ENCODE peak calls at places on chromosomes 6 and 20, in five cellular contexts. I is fibroblast of lung, V is nephron progenitor cell, C is chondrocyte, J is ovary. U is an unnamed sample.
A peak's percentile ranks its signal among the peaks of the same experiment; 100 is the strongest.

GRCh38 chr20:24048014-24048611 is 59.5 kb upstream of the GGTLC1 start:
- DNase-seq in J (no peak), V (no peak), I (no peak), C (no peak), U (no peak)

GRCh38 chr6:14031516-14031915 is 86.1 kb upstream of the CD83 start:
- DNase-seq in J (no peak), V (no peak), I (peak; percentile 61), C (no peak), U (no peak)

GRCh38 chr20:64111841-64112641 is 4.7 kb upstream of the NPBWR2 start:
- DNase-seq in C (no peak), I (no peak), J (no peak), V (no peak), U (peak; percentile 33)

GRCh38 chr6:11812439-11812838 is 33.8 kb upstream of the ADTRP start:
- DNase-seq in C (no peak), I (no peak), J (no peak), V (no peak), U (no peak)

GRCh38 chr6:364609-365540 is 26.7 kb upstream of the IRF4 start:
- DNase-seq in J (no peak), I (no peak), C (peak; percentile 79), V (peak; percentile 34), U (no peak)

GRCh38 chr6:169620171-169621125 is 81.4 kb downstream of the WDR27 start:
- DNase-seq in C (no peak), V (no peak), I (peak; percentile 83), J (no peak), U (no peak)

GRCh38 chr6:119129148-119129967 is 50.9 kb upstream of the FAM184A start:
- DNase-seq in V (peak; percentile 15), C (no peak), J (no peak), I (peak; percentile 68), U (no peak)

GRCh38 chr6:90184334-90185298 is 112.0 kb downstream of the BACH2 start:
- DNase-seq in J (no peak), I (peak; percentile 84), C (no peak), V (no peak), U (no peak)

GRCh38 chr6:15399651-15400470 is 154.0 kb downstream of the JARID2 start:
- DNase-seq in I (peak; percentile 79), C (no peak), J (peak; percentile 83), V (peak; percentile 60), U (no peak)

GRCh38 chr20:23641936-23642751 is 4.4 kb upstream of the CST3 start:
- DNase-seq in J (no peak), I (peak; percentile 72), V (no peak), C (no peak), U (peak; percentile 66)

GRCh38 chr6:29946787-29947186 is 4.5 kb downstream of the HLA-A start:
- DNase-seq in I (no peak), V (no peak), J (no peak), C (no peak), U (no peak)

GRCh38 chr6:150464966-150465365 is 96.2 kb downstream of the IYD start:
- DNase-seq in V (no peak), C (no peak), J (no peak), I (no peak), U (no peak)

GRCh38 chr6:85691478-85691877 is 48.8 kb upstream of the SYNCRIP start:
- DNase-seq in J (no peak), I (no peak), C (no peak), V (no peak), U (no peak)

GRCh38 chr20:58504566-58504965 is 10.6 kb downstream of the APCDD1L start:
- DNase-seq in J (no peak), C (no peak), I (no peak), V (no peak), U (no peak)

GRCh38 chr6:52330470-52330869 is 31.5 kb upstream of the PAQR8 start:
- DNase-seq in I (no peak), C (no peak), J (no peak), V (no peak), U (no peak)

GRCh38 chr6:27091661-27092315 is 155.7 kb upstream of the PRSS16 start:
- DNase-seq in J (no peak), C (no peak), V (peak; percentile 55), I (peak; percentile 96), U (no peak)

GRCh38 chr6:88677356-88677755 is 286.1 kb downstream of the RNGTT start:
- DNase-seq in I (no peak), J (no peak), V (no peak), C (no peak), U (no peak)

GRCh38 chr20:18224968-18225568 is 63.3 kb upstream of the ZNF133 start:
- DNase-seq in V (peak; percentile 21), C (no peak), J (peak; percentile 25), I (peak; percentile 59), U (no peak)

GRCh38 chr20:49983848-49984408 is 1.1 kb downstream of the SNAI1 start:
- DNase-seq in V (no peak), J (peak; percentile 55), C (no peak), I (peak; percentile 42), U (no peak)

GRCh38 chr6:131132360-131132759 is 2.9 kb upstream of the AKAP7 start:
- DNase-seq in I (no peak), V (no peak), C (no peak), J (no peak), U (no peak)

GRCh38 chr6:143594647-143595046 is 83.1 kb upstream of the PHACTR2 start:
- DNase-seq in V (no peak), I (peak; percentile 72), J (no peak), C (no peak), U (no peak)

GRCh38 chr6:11128608-11129007 is 17.1 kb upstream of the ERVFRD-1 start:
- DNase-seq in I (no peak), C (no peak), J (no peak), V (no peak), U (no peak)

GRCh38 chr6:1096967-1097765 is 214.7 kb upstream of the FOXQ1 start:
- DNase-seq in I (no peak), J (no peak), V (no peak), C (no peak), U (no peak)

GRCh38 chr6:88780714-88781389 is 182.6 kb downstream of the RNGTT start:
- DNase-seq in J (peak; percentile 34), C (no peak), I (peak; percentile 48), V (peak; percentile 38), U (peak; percentile 56)

GRCh38 chr6:36692220-36692619 is 5.4 kb upstream of the RAB44 start:
- DNase-seq in J (no peak), C (no peak), I (no peak), V (no peak), U (peak; percentile 82)

GRCh38 chr20:64261138-64261537 is 5.6 kb downstream of the PCMTD2 start:
- DNase-seq in J (peak; percentile 75), V (peak; percentile 46), I (no peak), C (no peak), U (no peak)

GRCh38 chr6:20180935-20181334 is 31.3 kb downstream of the MBOAT1 start:
- DNase-seq in J (no peak), C (no peak), I (peak; percentile 20), V (no peak), U (no peak)

GRCh38 chr6:157552171-157552747 is 171.3 kb downstream of the ZDHHC14 start:
- DNase-seq in V (no peak), I (no peak), J (no peak), C (no peak), U (no peak)

GRCh38 chr6:41132254-41132653 is 21.9 kb downstream of the TREML1 start:
- DNase-seq in I (no peak), C (no peak), J (no peak), V (no peak), U (no peak)

GRCh38 chr6:14216931-14217684 is 99.5 kb downstream of the CD83 start:
- DNase-seq in I (peak; percentile 81), C (no peak), J (no peak), V (no peak), U (no peak)

GRCh38 chr6:139679516-139680179 is 305.2 kb upstream of the CITED2 start:
- DNase-seq in V (no peak), I (no peak), C (no peak), J (no peak), U (no peak)

GRCh38 chr6:47452899-47453298 is 24.7 kb upstream of the CD2AP start:
- DNase-seq in J (no peak), I (no peak), V (no peak), C (no peak), U (no peak)

DNA sequence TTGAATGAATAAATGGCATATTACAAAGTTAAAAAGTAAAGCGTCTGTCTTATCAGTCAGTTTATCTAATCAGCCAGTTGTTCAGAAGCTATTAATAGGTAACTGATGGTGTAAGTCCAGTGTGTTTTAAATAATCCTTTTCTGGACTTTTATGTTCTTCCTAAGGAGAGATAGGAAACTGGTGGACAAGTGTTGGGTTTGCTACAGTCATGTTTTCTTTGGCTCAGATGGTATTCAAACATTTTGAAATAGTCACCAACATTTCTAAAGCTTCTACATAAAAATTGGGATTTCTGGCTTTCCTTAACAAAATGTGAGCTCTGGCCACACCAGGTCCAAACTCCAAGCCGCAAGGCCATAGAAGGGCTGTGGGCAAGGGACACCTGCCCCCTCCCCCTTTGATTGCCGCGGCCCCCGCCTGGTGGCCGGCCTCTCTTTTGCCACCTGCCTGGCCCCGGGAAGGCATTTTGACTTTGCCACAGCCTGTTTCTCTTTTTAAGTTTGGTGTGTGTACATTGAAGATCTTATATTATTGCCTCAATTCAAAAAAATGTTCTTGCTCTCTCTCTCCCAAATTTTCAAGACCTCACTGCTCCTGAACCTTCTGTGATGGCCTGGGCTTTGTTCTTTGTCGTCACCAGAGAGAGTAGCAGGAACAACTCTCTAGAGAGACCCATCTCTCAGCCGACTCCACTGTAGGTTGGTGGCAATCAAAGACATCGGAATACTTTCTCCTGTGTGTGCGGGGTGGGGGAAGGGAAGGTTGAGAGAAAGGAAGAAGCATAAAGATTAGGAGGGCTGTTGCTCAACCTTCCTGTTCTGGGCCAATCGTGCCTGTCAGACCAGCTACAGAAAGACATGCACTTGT is 84.0 kb upstream of the ZNF217 start:
- DNase-seq in J (no peak), I (peak; percentile 56), C (no peak), V (peak; percentile 22), U (no peak)
- TF ChIP-seq CTCF in J (no peak), I (no peak), C (no peak), V (no peak), U (no peak)

GRCh38 chr6:3294921-3295871 is 36.4 kb downstream of the PSMG4 start:
- DNase-seq in C (peak; percentile 70), I (no peak), J (no peak), V (no peak), U (no peak)

GRCh38 chr6:3296537-3297453 is 38.0 kb downstream of the PSMG4 start:
- DNase-seq in V (no peak), I (peak; percentile 9), C (peak; percentile 61), J (no peak), U (no peak)

GRCh38 chr6:3296113-3296512 is 37.4 kb downstream of the PSMG4 start:
- DNase-seq in I (no peak), J (no peak), V (no peak), C (peak; percentile 28), U (no peak)

GRCh38 chr6:3299221-3299620 is 40.5 kb downstream of the PSMG4 start:
- DNase-seq in V (no peak), I (no peak), C (no peak), J (no peak), U (no peak)

GRCh38 chr6:3297909-3298308 is 39.2 kb downstream of the PSMG4 start:
- DNase-seq in V (no peak), C (peak; percentile 47), J (no peak), I (no peak), U (no peak)
- TF ChIP-seq CTCF in V (no peak), C (no peak), J (no peak), I (no peak), U (no peak)

GRCh38 chr6:33933101-33933500 is 129.3 kb upstream of the MLN start:
- DNase-seq in V (no peak), C (no peak), J (no peak), I (no peak), U (no peak)
- TF ChIP-seq CTCF in V (no peak), C (no peak), J (no peak), I (no peak), U (no peak)

GRCh38 chr6:116438590-116439448 is 22.4 kb upstream of the CALHM6 start:
- DNase-seq in V (no peak), C (no peak), I (no peak), J (no peak), U (no peak)
- TF ChIP-seq CTCF in V (no peak), C (no peak), I (no peak), J (no peak), U (no peak)

U was measured in CD14-positive monocyte.